ENCODE peak calls at places on chromosome 11, in nine cellular contexts. V is GM20000; H is Caco-2; X is CD4-positive, alpha-beta T cell; F is glutamatergic neuron; T is kidney epithelial cell; Z is cardiac muscle cell; Y is fibroblast of pulmonary artery; D is brain microvascular endothelial cell. O is an unnamed sample.

GRCh38 chr11:74162688-74163467 is 7.9 kb downstream of the C2CD3 start:
- DNase-seq in V (peak), H (no peak), X (no peak), F (no peak), T (no peak), Z (no peak), Y (no peak), D (no peak), O (no peak)

GRCh38 chr11:75350743-75351540 is 519 bp downstream of the ARRB1 start:
- DNase-seq in V (peak), H (no peak), X (peak), F (peak), T (no peak), Z (peak), Y (no peak), D (no peak), O (no peak)

GRCh38 chr11:1757861-1758610 is 5.7 kb downstream of the CTSD start:
- DNase-seq in V (no peak), H (no peak), X (peak), F (peak), T (no peak), Z (no peak), Y (no peak), D (no peak), O (no peak)

GRCh38 chr11:115357066-115357465 is 147.1 kb downstream of the CADM1 start:
- DNase-seq in V (no peak), H (no peak), X (no peak), F (no peak), T (no peak), Z (no peak), Y (no peak), D (no peak), O (no peak)

GRCh38 chr11:24356501-24356900 is 140.4 kb upstream of the LUZP2 start:
- DNase-seq in V (no peak), H (no peak), X (no peak), F (no peak), T (no peak), Z (no peak), Y (no peak), D (peak), O (no peak)

GRCh38 chr11:8207080-8208000 is 38.5 kb upstream of the RIC3 start:
- DNase-seq in V (no peak), H (no peak), X (no peak), F (no peak), T (no peak), Z (peak), Y (peak), D (no peak), O (no peak)

GRCh38 chr11:65278351-65278750 is 16.6 kb downstream of the POLA2 start:
- DNase-seq in V (no peak), H (no peak), X (no peak), F (no peak), T (no peak), Z (no peak), Y (peak), D (no peak), O (no peak)

GRCh38 chr11:101741479-101742175 is 157.8 kb upstream of the TRPC6 start:
- DNase-seq in V (no peak), H (no peak), X (no peak), F (no peak), T (no peak), Z (no peak), Y (no peak), D (no peak), O (no peak)

GRCh38 chr11:77322506-77322905 is 21.0 kb upstream of the GDPD4 start:
- DNase-seq in V (no peak), H (no peak), X (no peak), F (no peak), T (no peak), Z (peak), Y (peak), D (no peak), O (no peak)
- TF ChIP-seq CTCF in V (no peak), H (no peak), X (no peak), F (no peak), T (no peak), Z (no peak), Y (no peak), D (no peak), O (no peak)

DNA sequence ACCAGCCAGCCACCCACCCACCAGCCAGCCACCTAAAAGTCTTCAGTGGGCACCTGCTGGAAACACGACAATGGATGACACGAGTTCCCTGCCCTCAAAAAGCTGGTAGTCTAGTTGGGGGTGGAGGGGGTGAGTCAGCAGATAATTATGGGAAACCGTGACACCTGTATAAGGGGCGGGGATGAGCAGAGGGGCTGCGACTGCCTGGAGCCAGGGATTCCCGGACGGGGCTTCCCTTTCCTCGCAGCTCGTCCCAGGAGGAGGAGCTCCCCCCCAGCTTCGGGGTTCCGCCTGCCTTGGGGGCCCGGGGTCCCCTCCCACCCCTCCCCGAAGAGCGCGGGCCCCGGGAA is 2.3 kb upstream of the RTN4RL2 start:
- DNase-seq in V (no peak), H (no peak), X (no peak), F (no peak), T (no peak), Z (no peak), Y (no peak), D (no peak), O (no peak)
- TF ChIP-seq CTCF in V (no peak), H (no peak), X (no peak), F (no peak), T (no peak), Z (no peak), Y (no peak), D (no peak), O (no peak)

GRCh38 chr11:92740251-92740650 is 229.2 kb upstream of the MTNR1B start:
- DNase-seq in V (no peak), H (no peak), X (no peak), F (no peak), T (no peak), Z (no peak), Y (no peak), D (no peak), O (no peak)

GRCh38 chr11:92738281-92738680 is 231.2 kb upstream of the MTNR1B start:
- DNase-seq in V (no peak), H (no peak), X (no peak), F (no peak), T (no peak), Z (peak), Y (peak), D (no peak), O (no peak)

GRCh38 chr11:92739020-92739419 is 230.4 kb upstream of the MTNR1B start:
- DNase-seq in V (no peak), H (no peak), X (no peak), F (no peak), T (no peak), Z (peak), Y (peak), D (peak), O (no peak)

GRCh38 chr11:92735039-92735438 is 234.4 kb upstream of the MTNR1B start:
- DNase-seq in V (no peak), H (no peak), X (no peak), F (no peak), T (no peak), Z (peak), Y (no peak), D (no peak), O (no peak)
- TF ChIP-seq CTCF in V (no peak), H (peak), X (no peak), F (peak), T (peak), Z (peak), Y (peak), D (peak), O (peak)

GRCh38 chr11:48114740-48115139 is 101.9 kb upstream of the OR4B1 start:
- DNase-seq in V (no peak), H (no peak), X (no peak), F (no peak), T (no peak), Z (no peak), Y (no peak), D (no peak), O (no peak)

GRCh38 chr11:48111941-48112340 is 104.7 kb upstream of the OR4B1 start:
- DNase-seq in V (no peak), H (no peak), X (no peak), F (no peak), T (no peak), Z (no peak), Y (no peak), D (no peak), O (no peak)

GRCh38 chr11:48116437-48116836 is 100.2 kb upstream of the OR4B1 start:
- DNase-seq in V (no peak), H (no peak), X (no peak), F (no peak), T (no peak), Z (no peak), Y (no peak), D (no peak), O (no peak)

GRCh38 chr11:48122246-48122645 is 94.4 kb upstream of the OR4B1 start:
- DNase-seq in V (no peak), H (no peak), X (no peak), F (no peak), T (no peak), Z (no peak), Y (no peak), D (no peak), O (no peak)

DNA sequence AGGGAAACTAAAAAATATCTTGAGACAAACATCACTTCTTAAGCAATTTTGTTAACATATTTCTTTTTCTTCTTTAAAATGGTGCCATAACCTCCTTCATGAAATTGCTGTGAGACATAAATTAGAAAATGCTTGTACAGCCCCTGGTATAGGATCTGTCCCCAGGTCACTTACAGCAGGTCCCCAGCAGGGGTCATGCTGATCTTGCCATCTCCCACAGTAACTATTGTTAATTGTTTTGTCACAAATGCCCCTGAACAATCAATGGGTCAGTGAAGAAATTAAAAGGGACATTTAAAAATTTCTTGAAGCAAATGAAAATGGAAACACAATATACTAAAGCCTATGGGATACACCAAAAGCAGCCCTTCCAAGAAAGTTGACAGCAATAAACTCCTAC is 99.8 kb upstream of the OR4B1 start:
- DNase-seq in V (no peak), H (no peak), X (no peak), F (no peak), T (no peak), Z (peak), Y (peak), D (no peak), O (no peak)
- TF ChIP-seq CTCF in V (peak), H (peak), X (peak), F (peak), T (peak), Z (peak), Y (peak), D (peak), O (peak)

GRCh38 chr11:61923166-61924015 is 6.0 kb upstream of the RAB3IL1 start:
- DNase-seq in V (no peak), H (peak), X (no peak), F (peak), T (no peak), Z (peak), Y (peak), D (peak), O (no peak)
- TF ChIP-seq CTCF in V (no peak), H (no peak), X (no peak), F (no peak), T (no peak), Z (no peak), Y (no peak), D (no peak), O (no peak)

GRCh38 chr11:133058501-133058900 is 473.8 kb downstream of the OPCML start:
- DNase-seq in V (no peak), H (no peak), X (no peak), F (no peak), T (no peak), Z (no peak), Y (no peak), D (no peak), O (no peak)
- TF ChIP-seq CTCF in V (no peak), H (no peak), X (no peak), F (no peak), T (no peak), Z (no peak), Y (no peak), D (no peak), O (no peak)